ENCODE peak calls at places on chromosomes 2 and 18, in six cellular contexts. V is astrocyte of the spinal cord; N is mucosa of descending colon; J is Calu3; P is kidney; C is CD4-positive, alpha-beta T cell. B is an unnamed sample.

GRCh38 chr2:177543007-177543760 is 150.6 kb downstream of the AGPS start:
- DNase-seq in V (peak), N (no peak), J (no peak), P (no peak), C (no peak), B (no peak)

GRCh38 chr2:161556440-161556839 is 67.8 kb upstream of the SLC4A10 start:
- DNase-seq in V (no peak), N (no peak), J (no peak), P (no peak), C (no peak), B (no peak)

GRCh38 chr2:107984667-107985066 is 1.7 kb upstream of the SLC5A7 start:
- DNase-seq in V (no peak), N (no peak), J (no peak), P (no peak), C (no peak), B (no peak)

GRCh38 chr2:60569680-60570111 is 16.2 kb upstream of the BCL11A start:
- DNase-seq in V (no peak), N (no peak), J (no peak), P (no peak), C (no peak), B (no peak)

GRCh38 chr2:239344857-239345216 is 56.0 kb downstream of the HDAC4 start:
- DNase-seq in V (no peak), N (peak), J (no peak), P (no peak), C (no peak), B (no peak)

GRCh38 chr2:222919841-222920609 is 59.2 kb downstream of the ACSL3 start:
- DNase-seq in V (peak), N (no peak), J (peak), P (no peak), C (no peak), B (no peak)

GRCh38 chr2:38750793-38751042 is 443 bp downstream of the SRSF7 start:
- DNase-seq in V (no peak), N (peak), J (peak), P (peak), C (peak), B (no peak)

GRCh38 chr2:170157025-170157684 is 20.8 kb upstream of the MYO3B start:
- DNase-seq in V (peak), N (no peak), J (peak), P (no peak), C (no peak), B (no peak)

GRCh38 chr2:159427048-159427447 is 140.5 kb upstream of the WDSUB1 start:
- DNase-seq in V (no peak), N (no peak), J (no peak), P (no peak), C (no peak), B (no peak)

GRCh38 chr2:201436141-201436540 is 15.1 kb downstream of the TRAK2 start:
- DNase-seq in V (no peak), N (no peak), J (no peak), P (no peak), C (no peak), B (no peak)

GRCh38 chr2:121052507-121052906 is 232.5 kb downstream of the TFCP2L1 start:
- DNase-seq in V (no peak), N (peak), J (no peak), P (no peak), C (no peak), B (peak)

GRCh38 chr2:221572180-221572820 is at the start of gene EPHA4:
- DNase-seq in V (peak), N (peak), J (peak), P (peak), C (peak), B (no peak)

GRCh38 chr18:37188016-37188791 is 359.3 kb downstream of the KIAA1328 start:
- DNase-seq in V (peak), N (no peak), J (no peak), P (no peak), C (no peak), B (no peak)

GRCh38 chr18:4004176-4004829 is 450.8 kb downstream of the DLGAP1 start:
- DNase-seq in V (peak), N (no peak), J (no peak), P (no peak), C (no peak), B (no peak)

GRCh38 chr2:110896226-110896625 is 163.9 kb downstream of the ACOXL start:
- DNase-seq in V (no peak), N (no peak), J (no peak), P (no peak), C (no peak), B (no peak)

GRCh38 chr2:60976271-60976670 is 41.2 kb upstream of the PEX13 start:
- DNase-seq in V (no peak), N (no peak), J (no peak), P (no peak), C (no peak), B (no peak)

GRCh38 chr2:152347076-152347475 is 12.1 kb downstream of the FMNL2 start:
- DNase-seq in V (peak), N (no peak), J (peak), P (no peak), C (no peak), B (no peak)

GRCh38 chr2:109415460-109416004 is 198.2 kb downstream of the SEPTIN10 start:
- DNase-seq in V (no peak), N (no peak), J (no peak), P (no peak), C (no peak), B (no peak)
- TF ChIP-seq CTCF in V (no peak), N (no peak), J (no peak), P (no peak), C (no peak), B (no peak)

DNA sequence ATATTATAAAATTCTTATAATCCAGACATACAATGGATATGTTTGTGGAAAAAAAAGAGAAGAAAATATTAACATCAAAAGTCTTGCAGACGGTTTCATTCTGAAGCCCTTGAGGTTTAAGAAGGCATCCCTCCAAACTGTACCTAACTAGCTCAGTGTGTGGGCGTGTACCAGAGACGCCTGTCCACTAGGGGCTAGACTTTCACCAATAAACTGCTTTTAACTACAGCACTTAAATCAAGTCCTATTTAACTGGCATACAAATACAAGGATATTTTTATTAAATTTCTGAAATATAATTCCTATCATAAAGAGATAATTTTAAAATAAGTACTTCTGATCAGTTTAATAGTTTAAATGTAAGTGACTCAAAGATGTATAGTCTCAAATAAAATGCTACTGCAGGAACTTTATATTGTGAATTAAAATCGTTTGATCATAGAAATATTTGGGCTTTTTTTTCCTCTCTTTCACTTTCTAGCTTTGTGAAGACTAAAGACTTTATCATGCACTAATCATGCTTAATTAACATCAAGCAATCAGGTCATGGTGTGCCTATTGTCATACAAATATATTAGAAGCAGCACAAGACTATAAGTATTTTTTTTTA is 437.7 kb downstream of the SATB2 start:
- DNase-seq in V (peak), N (peak), J (peak), P (no peak), C (no peak), B (no peak)
- TF ChIP-seq CTCF in V (peak), N (no peak), J (peak), P (peak), C (no peak), B (peak)

GRCh38 chr18:55779711-55780590 is 192.0 kb upstream of the TCF4 start:
- DNase-seq in V (peak), N (peak), J (no peak), P (peak), C (no peak), B (peak)

GRCh38 chr18:55783921-55784320 is 195.9 kb upstream of the TCF4 start:
- DNase-seq in V (no peak), N (no peak), J (no peak), P (no peak), C (no peak), B (no peak)

GRCh38 chr18:55780591-55781071 is 192.6 kb upstream of the TCF4 start:
- DNase-seq in V (peak), N (no peak), J (no peak), P (no peak), C (no peak), B (no peak)

GRCh38 chr18:55779461-55779710 is 191.4 kb upstream of the TCF4 start:
- DNase-seq in V (no peak), N (no peak), J (no peak), P (no peak), C (no peak), B (no peak)

DNA sequence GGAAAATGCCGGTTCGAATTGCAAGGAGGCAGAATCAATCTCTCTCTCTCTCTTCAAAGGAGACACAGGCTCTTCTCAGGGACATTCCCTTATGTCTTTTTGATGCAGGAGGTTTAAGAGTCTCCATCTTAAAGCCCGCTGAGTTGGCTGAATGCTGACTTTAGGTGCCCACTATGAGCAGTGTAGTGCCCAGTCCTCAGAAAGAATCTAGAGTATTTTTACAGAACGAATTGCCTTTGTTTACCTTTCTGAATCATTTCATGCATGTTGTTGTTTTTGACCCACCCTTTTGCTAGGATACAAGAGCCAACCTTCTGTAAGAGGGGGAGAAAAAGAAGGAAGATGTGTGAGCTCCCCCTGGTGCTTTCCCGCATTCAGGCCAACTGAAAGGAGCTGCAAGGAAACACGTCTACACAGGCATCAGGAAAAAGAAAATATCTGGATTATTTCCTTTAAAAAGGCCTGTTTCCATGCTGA is 193.5 kb upstream of the TCF4 start:
- DNase-seq in V (peak), N (peak), J (peak), P (no peak), C (no peak), B (no peak)
- TF ChIP-seq CTCF in V (peak), N (no peak), J (peak), P (peak), C (no peak), B (peak)

GRCh38 chr2:125516496-125517109 is 1139.4 kb upstream of the GYPC start:
- DNase-seq in V (no peak), N (peak), J (no peak), P (no peak), C (no peak), B (no peak)
- TF ChIP-seq CTCF in V (peak), N (peak), J (peak), P (peak), C (no peak), B (peak)

GRCh38 chr2:139940701-139941100 is 1160.5 kb upstream of the NXPH2 start:
- DNase-seq in V (peak), N (no peak), J (no peak), P (no peak), C (no peak), B (no peak)

GRCh38 chr2:139949242-139949972 is 1169.2 kb upstream of the NXPH2 start:
- DNase-seq in V (no peak), N (peak), J (no peak), P (no peak), C (no peak), B (no peak)

DNA sequence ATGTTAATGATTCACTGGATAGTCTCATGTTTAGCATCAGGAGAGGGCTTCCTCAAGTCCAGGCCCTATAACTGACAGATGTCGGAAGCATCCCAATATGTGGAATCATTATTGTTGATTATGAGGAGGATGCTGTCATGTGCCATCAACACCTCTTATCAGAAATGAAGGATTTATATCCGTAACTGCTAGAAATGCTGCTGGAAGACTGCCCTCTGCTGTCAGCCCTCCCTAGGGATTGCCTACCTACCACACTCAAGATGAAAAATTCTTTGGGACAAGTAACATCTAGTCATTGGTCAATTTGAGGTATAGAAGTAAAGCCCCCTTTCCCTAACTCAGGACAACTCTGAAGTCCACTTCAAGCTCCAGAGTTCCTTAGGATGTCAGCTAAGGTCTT is 1166.5 kb upstream of the NXPH2 start:
- DNase-seq in V (no peak), N (peak), J (peak), P (no peak), C (no peak), B (no peak)
- TF ChIP-seq CTCF in V (no peak), N (no peak), J (no peak), P (no peak), C (no peak), B (no peak)

GRCh38 chr2:167335627-167336026 is 447.3 kb downstream of the XIRP2 start:
- DNase-seq in V (peak), N (peak), J (no peak), P (no peak), C (no peak), B (no peak)

GRCh38 chr2:167333245-167333644 is 445.0 kb downstream of the XIRP2 start:
- DNase-seq in V (no peak), N (no peak), J (no peak), P (no peak), C (no peak), B (no peak)

GRCh38 chr2:167334343-167334742 is 446.1 kb downstream of the XIRP2 start:
- DNase-seq in V (no peak), N (no peak), J (no peak), P (no peak), C (no peak), B (no peak)

GRCh38 chr2:167332358-167332757 is 444.1 kb downstream of the XIRP2 start:
- DNase-seq in V (no peak), N (peak), J (no peak), P (no peak), C (no peak), B (no peak)

GRCh38 chr2:167331636-167332232 is 443.5 kb downstream of the XIRP2 start:
- DNase-seq in V (no peak), N (no peak), J (peak), P (peak), C (no peak), B (no peak)
- TF ChIP-seq CTCF in V (peak), N (no peak), J (peak), P (no peak), C (no peak), B (peak)

DNA sequence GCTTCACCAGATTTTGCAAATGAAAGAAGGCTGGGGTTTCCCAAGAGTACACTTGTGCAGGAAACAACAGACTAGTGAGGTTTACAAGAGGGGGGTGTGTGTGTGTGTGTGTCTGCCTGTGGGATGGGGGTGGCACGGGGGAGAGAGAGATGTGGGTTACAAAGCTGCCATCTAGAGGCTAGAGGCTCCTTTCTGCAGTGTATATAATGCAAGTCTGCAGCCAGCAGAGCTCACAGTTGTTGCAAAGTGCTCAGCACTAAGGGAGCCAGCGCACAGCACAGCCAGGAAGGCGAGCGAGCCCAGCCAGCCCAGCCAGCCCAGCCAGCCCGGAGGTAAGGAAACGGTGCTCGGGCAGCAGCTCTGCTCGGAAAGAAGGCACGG is at the start of gene ACKR3:
- DNase-seq in V (peak), N (peak), J (peak), P (peak), C (peak), B (peak)
- TF ChIP-seq CTCF in V (peak), N (no peak), J (peak), P (peak), C (peak), B (peak)

DNA sequence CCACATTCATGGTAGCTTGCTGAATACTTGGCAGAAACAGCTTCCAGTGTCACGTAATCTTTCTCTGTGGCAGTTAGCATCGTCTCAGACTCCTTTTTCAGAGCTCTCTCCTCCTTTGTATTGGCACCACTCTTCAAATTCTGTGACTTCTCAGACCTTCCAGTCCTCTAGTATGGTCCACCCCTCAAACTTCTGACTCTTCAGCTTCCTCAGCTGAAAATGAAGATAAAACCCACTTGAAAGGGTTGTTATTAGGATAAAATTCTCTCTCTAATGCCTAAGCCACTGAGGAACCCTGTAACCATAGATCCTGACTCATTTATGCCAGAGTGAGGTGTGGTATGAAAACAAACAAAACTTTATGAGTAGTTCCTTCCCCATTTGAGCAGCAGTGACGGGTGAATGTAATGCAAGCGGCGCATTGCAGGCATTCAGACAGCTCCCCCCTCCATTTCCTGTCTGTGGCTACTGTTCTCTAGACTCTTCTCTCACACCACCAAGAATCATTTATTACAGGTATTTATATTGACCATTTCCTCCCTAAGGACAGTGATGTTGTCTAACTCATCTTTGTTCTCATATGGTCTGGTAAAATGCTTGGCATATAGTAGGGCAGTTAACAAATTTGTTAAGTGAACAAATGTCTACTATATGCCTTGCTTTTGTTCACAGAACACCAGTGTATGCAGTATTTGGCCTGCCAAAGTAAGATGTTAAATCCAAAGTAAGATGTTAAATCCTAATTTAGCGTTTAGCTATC is 35.3 kb downstream of the GALNT1 start:
- DNase-seq in V (peak), N (peak), J (peak), P (no peak), C (peak), B (no peak)
- TF ChIP-seq CTCF in V (no peak), N (no peak), J (no peak), P (no peak), C (no peak), B (peak)

DNA sequence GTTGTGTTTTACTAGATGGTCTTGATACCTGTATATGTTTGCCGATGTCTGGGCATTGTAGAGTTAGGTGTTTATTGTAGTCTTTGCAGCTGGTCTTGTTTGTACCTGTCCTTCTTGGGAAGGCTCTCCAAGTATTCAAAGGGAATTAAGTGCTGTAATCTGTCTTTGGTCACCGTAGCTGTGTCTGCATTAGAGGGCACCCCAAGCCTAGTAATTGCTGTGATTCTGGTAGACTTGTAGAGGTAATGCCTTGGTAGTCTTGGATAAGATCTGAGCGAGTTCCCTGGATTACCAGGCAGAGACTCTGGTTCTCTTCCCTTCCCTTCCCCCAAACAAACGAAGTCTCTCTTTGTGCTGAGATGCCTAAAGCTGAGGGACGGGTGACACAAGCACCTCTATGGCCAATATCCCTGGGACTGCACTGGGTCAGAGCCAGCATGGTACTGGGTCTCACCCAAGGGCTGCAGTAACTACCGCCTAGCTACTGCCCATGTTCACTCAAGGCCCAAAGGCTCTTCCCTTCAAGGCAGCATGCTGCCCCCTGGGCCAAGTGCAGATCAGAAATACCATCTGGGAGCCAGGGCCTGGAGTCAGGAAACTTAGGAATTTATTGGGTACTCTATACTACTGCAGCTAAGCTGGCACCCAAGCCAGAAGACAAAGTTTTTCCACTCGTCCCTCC is 27.1 kb downstream of the STPG4 start:
- DNase-seq in V (no peak), N (no peak), J (no peak), P (no peak), C (no peak), B (no peak)
- TF ChIP-seq CTCF in V (no peak), N (no peak), J (no peak), P (no peak), C (no peak), B (no peak)

GRCh38 chr2:96763511-96764252 is 3.0 kb downstream of the CNNM4 start:
- DNase-seq in V (no peak), N (peak), J (peak), P (no peak), C (no peak), B (no peak)
- TF ChIP-seq CTCF in V (peak), N (no peak), J (peak), P (peak), C (peak), B (peak)